ENCODE peak calls at places on chromosome 6, in five cellular contexts. One of them, this sample, is unnamed.

GRCh38 chr6:135158397-135158796 is 22.7 kb upstream of the MYB start:
- DNase-seq in tibial artery: no peak
- DNase-seq in neural progenitor cell: no peak
- DNase-seq in CD14-positive monocyte: no peak
- DNase-seq in BE2C: no peak
- DNase-seq in this sample: peak

GRCh38 chr6:8549381-8549780 is 114.0 kb upstream of the SLC35B3 start:
- DNase-seq in BE2C: no peak
- DNase-seq in neural progenitor cell: no peak
- DNase-seq in CD14-positive monocyte: no peak
- DNase-seq in tibial artery: no peak
- DNase-seq in this sample: no peak

GRCh38 chr6:168247456-168248147 is 72.0 kb downstream of the DACT2 start:
- DNase-seq in tibial artery: no peak
- DNase-seq in BE2C: peak
- DNase-seq in neural progenitor cell: no peak
- DNase-seq in CD14-positive monocyte: no peak
- DNase-seq in this sample: no peak

GRCh38 chr6:53005667-53006250 is 10.7 kb upstream of the GSTA4 start:
- DNase-seq in neural progenitor cell: no peak
- DNase-seq in BE2C: no peak
- DNase-seq in CD14-positive monocyte: no peak
- DNase-seq in tibial artery: no peak
- DNase-seq in this sample: no peak

GRCh38 chr6:7685276-7685675 is 40.6 kb upstream of the BMP6 start:
- DNase-seq in neural progenitor cell: no peak
- DNase-seq in CD14-positive monocyte: no peak
- DNase-seq in tibial artery: no peak
- DNase-seq in BE2C: no peak
- DNase-seq in this sample: no peak

GRCh38 chr6:1461207-1461606 is 71.8 kb downstream of the FOXF2 start:
- DNase-seq in BE2C: no peak
- DNase-seq in neural progenitor cell: no peak
- DNase-seq in CD14-positive monocyte: no peak
- DNase-seq in tibial artery: no peak
- DNase-seq in this sample: peak

GRCh38 chr6:170265655-170266054 is 25.2 kb downstream of the DLL1 start:
- DNase-seq in tibial artery: no peak
- DNase-seq in CD14-positive monocyte: no peak
- DNase-seq in neural progenitor cell: no peak
- DNase-seq in BE2C: peak
- DNase-seq in this sample: no peak

GRCh38 chr6:31368461-31368860 is 11.5 kb upstream of the HLA-B start:
- DNase-seq in tibial artery: no peak
- DNase-seq in CD14-positive monocyte: no peak
- DNase-seq in neural progenitor cell: no peak
- DNase-seq in BE2C: no peak
- DNase-seq in this sample: no peak

GRCh38 chr6:160138839-160139419 is 17.3 kb downstream of the SLC22A1 start:
- DNase-seq in BE2C: no peak
- DNase-seq in neural progenitor cell: no peak
- DNase-seq in tibial artery: no peak
- DNase-seq in CD14-positive monocyte: no peak
- DNase-seq in this sample: no peak

GRCh38 chr6:57432162-57432561 is 114.7 kb downstream of the PRIM2 start:
- DNase-seq in CD14-positive monocyte: no peak
- DNase-seq in tibial artery: no peak
- DNase-seq in BE2C: no peak
- DNase-seq in neural progenitor cell: no peak
- DNase-seq in this sample: peak

GRCh38 chr6:57313711-57314471 is 3.5 kb upstream of the PRIM2 start:
- DNase-seq in tibial artery: no peak
- DNase-seq in neural progenitor cell: no peak
- DNase-seq in CD14-positive monocyte: no peak
- DNase-seq in BE2C: no peak
- DNase-seq in this sample: peak

This sample was measured in ELR.